ENCODE peak calls at places on chromosomes 12 and 14, in six cellular contexts. One of them, this sample, is unnamed.

GRCh38 chr12:80551897-80552296 is 107.9 kb downstream of the PTPRQ start:
- DNase-seq in HepG2: no peak
- DNase-seq in GM12878: no peak
- DNase-seq in K562: no peak
- DNase-seq in SK-N-SH: no peak
- DNase-seq in A549: peak
- DNase-seq in this sample: peak

GRCh38 chr12:48159976-48160525 is 2.7 kb upstream of the ASB8 start:
- DNase-seq in K562: no peak
- DNase-seq in A549: no peak
- DNase-seq in HepG2: no peak
- DNase-seq in SK-N-SH: no peak
- DNase-seq in GM12878: no peak
- DNase-seq in this sample: peak

GRCh38 chr12:78418919-78419318 is 445.7 kb upstream of the SYT1 start:
- DNase-seq in A549: no peak
- DNase-seq in HepG2: no peak
- DNase-seq in SK-N-SH: no peak
- DNase-seq in GM12878: no peak
- DNase-seq in K562: no peak
- DNase-seq in this sample: no peak

GRCh38 chr12:51886021-51886710 is 1.7 kb upstream of the ANKRD33 start:
- DNase-seq in SK-N-SH: no peak
- DNase-seq in K562: peak
- DNase-seq in A549: peak
- DNase-seq in GM12878: no peak
- DNase-seq in HepG2: peak
- DNase-seq in this sample: peak

GRCh38 chr12:67714648-67715047 is 66.1 kb downstream of the DYRK2 start:
- DNase-seq in K562: no peak
- DNase-seq in GM12878: no peak
- DNase-seq in HepG2: no peak
- DNase-seq in SK-N-SH: no peak
- DNase-seq in A549: no peak
- DNase-seq in this sample: peak

GRCh38 chr14:44988694-44989093 is 26.7 kb downstream of the TOGARAM1 start:
- DNase-seq in HepG2: no peak
- DNase-seq in GM12878: no peak
- DNase-seq in A549: no peak
- DNase-seq in K562: no peak
- DNase-seq in SK-N-SH: no peak
- DNase-seq in this sample: no peak

GRCh38 chr12:96425321-96425720 is 25.1 kb upstream of the CDK17 start:
- DNase-seq in SK-N-SH: no peak
- DNase-seq in A549: no peak
- DNase-seq in K562: no peak
- DNase-seq in GM12878: no peak
- DNase-seq in HepG2: no peak
- DNase-seq in this sample: peak

GRCh38 chr14:100190126-100190525 is 30.7 kb upstream of the DEGS2 start:
- DNase-seq in HepG2: no peak
- DNase-seq in A549: no peak
- DNase-seq in GM12878: no peak
- DNase-seq in SK-N-SH: no peak
- DNase-seq in K562: no peak
- DNase-seq in this sample: no peak

GRCh38 chr14:80978403-80978802 is 23.0 kb downstream of the TSHR start:
- DNase-seq in HepG2: no peak
- DNase-seq in K562: no peak
- DNase-seq in GM12878: no peak
- DNase-seq in A549: no peak
- DNase-seq in SK-N-SH: peak
- DNase-seq in this sample: no peak

GRCh38 chr12:27577688-27578087 is 53.7 kb downstream of the PPFIBP1 start:
- DNase-seq in A549: no peak
- DNase-seq in SK-N-SH: no peak
- DNase-seq in K562: no peak
- DNase-seq in HepG2: no peak
- DNase-seq in GM12878: no peak
- DNase-seq in this sample: no peak

GRCh38 chr12:104132351-104132956 is 5.6 kb downstream of the NFYB start:
- DNase-seq in SK-N-SH: peak
- DNase-seq in K562: no peak
- DNase-seq in A549: no peak
- DNase-seq in HepG2: no peak
- DNase-seq in GM12878: no peak
- DNase-seq in this sample: no peak

GRCh38 chr14:68820999-68821683 is 28.3 kb upstream of the ZFP36L1 start:
- DNase-seq in GM12878: peak
- DNase-seq in A549: no peak
- DNase-seq in HepG2: no peak
- DNase-seq in SK-N-SH: peak
- DNase-seq in K562: no peak
- DNase-seq in this sample: no peak

GRCh38 chr14:20679907-20680306 is 4.5 kb upstream of the RNASE4 start:
- DNase-seq in GM12878: no peak
- DNase-seq in HepG2: peak
- DNase-seq in K562: peak
- DNase-seq in A549: peak
- DNase-seq in SK-N-SH: peak
- DNase-seq in this sample: peak

GRCh38 chr14:99943620-99944019 is 121.6 kb upstream of the EVL start:
- DNase-seq in HepG2: no peak
- DNase-seq in GM12878: no peak
- DNase-seq in SK-N-SH: no peak
- DNase-seq in A549: no peak
- DNase-seq in K562: no peak
- DNase-seq in this sample: no peak

GRCh38 chr12:8996682-8997405 is 7.5 kb downstream of the KLRG1 start:
- DNase-seq in A549: no peak
- DNase-seq in K562: no peak
- DNase-seq in HepG2: no peak
- DNase-seq in SK-N-SH: no peak
- DNase-seq in GM12878: peak
- DNase-seq in this sample: peak

GRCh38 chr12:13283867-13284266 is 87.3 kb downstream of the EMP1 start:
- DNase-seq in HepG2: no peak
- DNase-seq in K562: no peak
- DNase-seq in GM12878: no peak
- DNase-seq in A549: no peak
- DNase-seq in SK-N-SH: no peak
- DNase-seq in this sample: no peak

GRCh38 chr12:8698830-8699330 is 1.1 kb downstream of the RIMKLB start:
- DNase-seq in GM12878: no peak
- DNase-seq in A549: no peak
- DNase-seq in K562: no peak
- DNase-seq in HepG2: no peak
- DNase-seq in SK-N-SH: no peak
- DNase-seq in this sample: peak

GRCh38 chr12:6347367-6348338 is 5.8 kb upstream of the TNFRSF1A start:
- DNase-seq in A549: no peak
- DNase-seq in GM12878: no peak
- DNase-seq in SK-N-SH: no peak
- DNase-seq in HepG2: no peak
- DNase-seq in K562: no peak
- DNase-seq in this sample: peak

GRCh38 chr12:50166776-50167025 is 468 bp downstream of the CERS5 start:
- DNase-seq in GM12878: no peak
- DNase-seq in SK-N-SH: no peak
- DNase-seq in HepG2: no peak
- DNase-seq in K562: no peak
- DNase-seq in A549: no peak
- DNase-seq in this sample: no peak

GRCh38 chr14:75442642-75443041 is 14.8 kb downstream of the JDP2 start:
- DNase-seq in SK-N-SH: no peak
- DNase-seq in GM12878: no peak
- DNase-seq in HepG2: no peak
- DNase-seq in A549: no peak
- DNase-seq in K562: peak
- DNase-seq in this sample: peak

GRCh38 chr12:41368006-41368405 is 179.9 kb downstream of the PDZRN4 start:
- DNase-seq in SK-N-SH: no peak
- DNase-seq in K562: no peak
- DNase-seq in A549: no peak
- DNase-seq in HepG2: no peak
- DNase-seq in GM12878: no peak
- DNase-seq in this sample: peak

GRCh38 chr12:41361791-41362190 is 173.7 kb downstream of the PDZRN4 start:
- DNase-seq in SK-N-SH: peak
- DNase-seq in GM12878: no peak
- DNase-seq in A549: no peak
- DNase-seq in K562: no peak
- DNase-seq in HepG2: no peak
- DNase-seq in this sample: no peak

GRCh38 chr12:41364211-41364610 is 176.1 kb downstream of the PDZRN4 start:
- DNase-seq in K562: no peak
- DNase-seq in GM12878: no peak
- DNase-seq in A549: no peak
- DNase-seq in SK-N-SH: no peak
- DNase-seq in HepG2: no peak
- DNase-seq in this sample: no peak

GRCh38 chr12:41362511-41362910 is 174.4 kb downstream of the PDZRN4 start:
- DNase-seq in SK-N-SH: no peak
- DNase-seq in K562: no peak
- DNase-seq in A549: no peak
- DNase-seq in GM12878: no peak
- DNase-seq in HepG2: no peak
- DNase-seq in this sample: no peak

DNA sequence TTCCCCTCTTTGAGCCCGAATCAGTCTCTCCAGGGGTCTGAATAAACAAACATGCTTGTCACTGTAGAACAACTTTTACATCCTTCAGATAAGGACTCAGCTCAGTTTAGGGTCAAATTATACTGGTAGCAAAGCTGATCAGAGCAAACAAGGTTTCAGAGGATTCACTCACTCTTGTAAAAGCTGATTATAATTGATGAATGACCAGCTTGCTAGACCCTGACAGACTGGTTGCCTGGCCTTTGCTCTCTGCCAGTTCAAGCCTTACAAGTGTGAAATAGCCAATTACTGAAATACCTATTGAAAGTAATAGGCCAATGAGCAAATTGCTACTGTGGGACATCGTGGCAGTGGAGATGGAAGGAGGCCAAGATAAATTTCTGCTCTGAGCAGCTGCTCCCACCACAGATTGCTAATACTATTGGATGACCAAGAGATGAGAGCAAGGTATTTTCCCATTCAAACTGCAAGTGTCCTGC is 177.6 kb downstream of the PDZRN4 start:
- DNase-seq in GM12878: no peak
- DNase-seq in K562: no peak
- DNase-seq in HepG2: no peak
- DNase-seq in A549: no peak
- DNase-seq in SK-N-SH: no peak
- DNase-seq in this sample: no peak
- TF ChIP-seq SMC3 in GM12878: no peak
- TF ChIP-seq SMC3 in K562: no peak
- TF ChIP-seq SMC3 in HepG2: no peak
- TF ChIP-seq SMC3 in A549: no peak
- TF ChIP-seq SMC3 in SK-N-SH: no peak
- TF ChIP-seq SMC3 in this sample: no peak

GRCh38 chr14:96764012-96764411 is 33.2 kb upstream of the VRK1 start:
- DNase-seq in SK-N-SH: no peak
- DNase-seq in GM12878: no peak
- DNase-seq in A549: no peak
- DNase-seq in HepG2: no peak
- DNase-seq in K562: no peak
- DNase-seq in this sample: no peak
- TF ChIP-seq SMC3 in SK-N-SH: no peak
- TF ChIP-seq SMC3 in GM12878: no peak
- TF ChIP-seq SMC3 in A549: no peak
- TF ChIP-seq SMC3 in HepG2: no peak
- TF ChIP-seq SMC3 in K562: no peak
- TF ChIP-seq SMC3 in this sample: no peak

GRCh38 chr12:121423682-121424631 is 24.0 kb downstream of the RNF34 start:
- DNase-seq in HepG2: no peak
- DNase-seq in K562: no peak
- DNase-seq in A549: no peak
- DNase-seq in GM12878: no peak
- DNase-seq in SK-N-SH: no peak
- DNase-seq in this sample: peak

GRCh38 chr12:121430821-121431415 is 31.0 kb downstream of the RNF34 start:
- DNase-seq in SK-N-SH: no peak
- DNase-seq in GM12878: no peak
- DNase-seq in HepG2: no peak
- DNase-seq in A549: no peak
- DNase-seq in K562: no peak
- DNase-seq in this sample: no peak

GRCh38 chr12:121428883-121429282 is 29.0 kb downstream of the RNF34 start:
- DNase-seq in K562: no peak
- DNase-seq in GM12878: no peak
- DNase-seq in A549: no peak
- DNase-seq in HepG2: no peak
- DNase-seq in SK-N-SH: no peak
- DNase-seq in this sample: no peak

GRCh38 chr12:121424632-121424992 is 24.7 kb downstream of the RNF34 start:
- DNase-seq in K562: no peak
- DNase-seq in SK-N-SH: no peak
- DNase-seq in HepG2: no peak
- DNase-seq in GM12878: no peak
- DNase-seq in A549: no peak
- DNase-seq in this sample: no peak

DNA sequence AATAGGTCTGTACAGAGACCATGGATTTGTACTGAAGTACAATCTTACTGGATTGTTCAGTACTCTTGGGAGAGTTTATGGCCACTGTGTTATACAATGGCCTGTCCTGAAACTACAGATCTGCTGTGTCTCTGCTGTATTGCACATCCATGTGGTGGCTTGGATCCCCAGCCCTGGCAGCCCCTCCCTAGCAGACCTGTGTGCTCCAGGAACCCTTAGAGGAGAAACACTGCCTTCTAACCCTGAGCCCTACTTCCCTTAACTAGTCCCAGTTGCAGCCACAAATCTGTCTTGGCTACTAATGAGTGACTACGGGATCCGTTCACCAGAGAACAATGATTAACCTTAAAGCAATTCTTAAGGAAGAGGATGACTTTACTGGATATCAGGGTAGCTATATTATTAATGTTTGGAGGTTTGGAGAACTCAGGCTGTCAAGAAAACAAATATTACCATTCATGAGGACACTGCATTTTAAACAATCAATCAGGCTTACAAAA is 27.7 kb downstream of the RNF34 start:
- DNase-seq in GM12878: no peak
- DNase-seq in SK-N-SH: no peak
- DNase-seq in A549: no peak
- DNase-seq in K562: no peak
- DNase-seq in HepG2: no peak
- DNase-seq in this sample: no peak
- TF ChIP-seq SMC3 in GM12878: no peak
- TF ChIP-seq SMC3 in SK-N-SH: no peak
- TF ChIP-seq SMC3 in A549: no peak
- TF ChIP-seq SMC3 in K562: no peak
- TF ChIP-seq SMC3 in HepG2: no peak
- TF ChIP-seq SMC3 in this sample: no peak

DNA sequence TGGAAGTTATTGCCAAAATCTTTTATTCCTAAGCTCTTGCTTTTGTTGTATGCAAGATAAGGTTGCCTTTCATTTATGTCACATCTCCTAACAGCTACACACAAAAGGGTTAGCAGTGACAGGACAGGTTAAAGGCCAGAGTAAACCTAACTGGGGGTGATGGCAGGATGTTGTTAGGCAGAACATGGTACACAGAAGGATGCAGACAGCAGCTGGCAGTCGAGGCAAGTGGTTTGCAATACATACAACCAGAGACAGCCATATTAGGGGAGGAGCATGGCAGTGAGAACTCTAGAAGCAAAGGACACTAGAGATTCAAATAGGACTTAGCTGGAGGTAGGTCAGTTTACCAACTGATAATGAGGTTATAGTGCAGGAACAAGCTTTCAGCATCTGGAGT is 2.7 kb upstream of the ABCD2 start:
- DNase-seq in K562: no peak
- DNase-seq in SK-N-SH: no peak
- DNase-seq in A549: no peak
- DNase-seq in HepG2: no peak
- DNase-seq in GM12878: no peak
- DNase-seq in this sample: no peak
- TF ChIP-seq SMC3 in K562: no peak
- TF ChIP-seq SMC3 in SK-N-SH: no peak
- TF ChIP-seq SMC3 in A549: no peak
- TF ChIP-seq SMC3 in HepG2: no peak
- TF ChIP-seq SMC3 in GM12878: no peak
- TF ChIP-seq SMC3 in this sample: no peak

This sample was measured in IMR-90.